ENCODE peak calls at places on chromosome 15, in nine cellular contexts. T is AG04450, H is heart left ventricle, D is GM23338, C is A549, Z is dorsolateral prefrontal cortex, W is DND-41, E is HL-60, O is pancreas. U is an unnamed sample.

GRCh38 chr15:73593278-73594074 is 39.7 kb downstream of the NPTN start:
- DNase-seq in T (no peak), H (peak), D (no peak), C (no peak), Z (no peak), W (no peak), E (no peak), O (peak), U (no peak)

GRCh38 chr15:45319472-45320214 is 58.7 kb downstream of the GATM start:
- DNase-seq in T (no peak), H (no peak), D (no peak), C (no peak), Z (no peak), W (no peak), E (no peak), O (no peak), U (no peak)

GRCh38 chr15:69324565-69324964 is 25.9 kb downstream of the PAQR5 start:
- DNase-seq in T (no peak), H (no peak), D (no peak), C (no peak), Z (no peak), W (no peak), E (no peak), O (no peak), U (no peak)

GRCh38 chr15:91929509-91929908 is 76.0 kb downstream of the SLCO3A1 start:
- DNase-seq in T (no peak), H (peak), D (no peak), C (no peak), Z (no peak), W (no peak), E (no peak), O (no peak), U (no peak)

GRCh38 chr15:75697523-75698398 is 14.9 kb downstream of the CSPG4 start:
- DNase-seq in T (no peak), H (no peak), D (no peak), C (no peak), Z (no peak), W (no peak), E (no peak), O (no peak), U (no peak)

GRCh38 chr15:64452988-64453688 is 7.2 kb upstream of the ZNF609 start:
- DNase-seq in T (no peak), H (peak), D (no peak), C (no peak), Z (peak), W (no peak), E (no peak), O (peak), U (no peak)

GRCh38 chr15:85580914-85581313 is 200.5 kb downstream of the AKAP13 start:
- DNase-seq in T (no peak), H (peak), D (no peak), C (peak), Z (no peak), W (no peak), E (no peak), O (peak), U (peak)

GRCh38 chr15:25244731-25245585 is 193.9 kb downstream of the UBE3A start:
- DNase-seq in T (no peak), H (no peak), D (no peak), C (no peak), Z (peak), W (no peak), E (no peak), O (no peak), U (no peak)

GRCh38 chr15:38576261-38576660 is 11.6 kb upstream of the RASGRP1 start:
- DNase-seq in T (no peak), H (no peak), D (no peak), C (no peak), Z (no peak), W (no peak), E (no peak), O (no peak), U (no peak)

GRCh38 chr15:75903331-75904240 is at the start of gene FBXO22:
- DNase-seq in T (peak), H (peak), D (peak), C (peak), Z (peak), W (peak), E (peak), O (peak), U (peak)

GRCh38 chr15:85172846-85173490 is 191.3 kb downstream of the PDE8A start:
- DNase-seq in T (no peak), H (no peak), D (no peak), C (peak), Z (no peak), W (no peak), E (no peak), O (no peak), U (no peak)

GRCh38 chr15:70375006-70375409 is 277.3 kb upstream of the TLE3 start:
- DNase-seq in T (no peak), H (no peak), D (no peak), C (peak), Z (no peak), W (no peak), E (no peak), O (no peak), U (no peak)

GRCh38 chr15:76898102-76898501 is 7.0 kb downstream of the SCAPER start:
- DNase-seq in T (no peak), H (no peak), D (no peak), C (no peak), Z (no peak), W (no peak), E (no peak), O (no peak), U (no peak)

GRCh38 chr15:101489236-101489632 is 273 bp downstream of the PCSK6 start:
- DNase-seq in T (no peak), H (peak), D (peak), C (peak), Z (no peak), W (no peak), E (peak), O (peak), U (no peak)

GRCh38 chr15:51335538-51335961 is 2.8 kb downstream of the CYP19A1 start:
- DNase-seq in T (no peak), H (no peak), D (no peak), C (no peak), Z (no peak), W (no peak), E (no peak), O (no peak), U (no peak)

GRCh38 chr15:36635681-36636080 is 56.3 kb downstream of the CDIN1 start:
- DNase-seq in T (no peak), H (no peak), D (no peak), C (no peak), Z (no peak), W (no peak), E (no peak), O (no peak), U (no peak)

GRCh38 chr15:26260517-26261133 is 397.5 kb upstream of the ATP10A start:
- DNase-seq in T (no peak), H (no peak), D (peak), C (peak), Z (peak), W (peak), E (peak), O (peak), U (no peak)

GRCh38 chr15:62935300-62936081 is 107.1 kb upstream of the TPM1 start:
- DNase-seq in T (no peak), H (no peak), D (no peak), C (no peak), Z (no peak), W (no peak), E (no peak), O (no peak), U (no peak)

GRCh38 chr15:28983432-28984311 is 97.9 kb downstream of the APBA2 start:
- DNase-seq in T (no peak), H (no peak), D (peak), C (no peak), Z (no peak), W (no peak), E (no peak), O (no peak), U (no peak)

GRCh38 chr15:87033056-87033455 is 953.4 kb downstream of the AGBL1 start:
- DNase-seq in T (no peak), H (no peak), D (no peak), C (peak), Z (no peak), W (no peak), E (no peak), O (no peak), U (no peak)

GRCh38 chr15:56208185-56208584 is 35.5 kb downstream of the RFX7 start:
- DNase-seq in T (no peak), H (no peak), D (no peak), C (no peak), Z (no peak), W (no peak), E (no peak), O (no peak), U (no peak)

GRCh38 chr15:34070003-34070402 is 31.0 kb upstream of the AVEN start:
- DNase-seq in T (no peak), H (no peak), D (no peak), C (peak), Z (no peak), W (no peak), E (no peak), O (no peak), U (no peak)

GRCh38 chr15:72271221-72271620 is 1.1 kb downstream of the PARP6 start:
- DNase-seq in T (no peak), H (no peak), D (no peak), C (no peak), Z (no peak), W (no peak), E (no peak), O (no peak), U (no peak)

DNA sequence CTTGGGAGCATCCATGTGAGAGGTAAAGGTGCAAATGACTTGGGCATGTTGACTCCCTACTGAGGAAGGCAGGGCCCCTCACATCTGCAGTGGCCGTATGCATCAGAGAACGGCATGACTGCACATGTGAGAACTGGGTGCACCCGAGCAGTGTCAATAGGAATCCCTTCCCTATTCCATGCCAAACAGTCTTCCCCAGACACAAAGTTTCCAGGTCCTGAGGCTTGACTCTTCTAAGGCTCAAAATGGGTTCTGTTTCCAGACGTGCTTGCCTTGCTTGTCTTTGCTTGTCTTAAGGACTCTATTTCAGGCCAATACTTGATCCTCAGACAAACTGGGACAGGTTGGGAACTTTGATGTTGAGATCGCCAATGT is 20.5 kb upstream of the ANPEP start:
- DNase-seq in T (no peak), H (no peak), D (no peak), C (no peak), Z (no peak), W (no peak), E (no peak), O (no peak), U (no peak)
- H3K27ac ChIP-seq in T (no peak), H (no peak), D (no peak), C (no peak), Z (no peak), W (no peak), E (no peak), O (no peak), U (no peak)

GRCh38 chr15:65595960-65596359 is 15.0 kb downstream of the INTS14 start:
- DNase-seq in T (no peak), H (no peak), D (peak), C (peak), Z (peak), W (no peak), E (no peak), O (no peak), U (no peak)
- TF ChIP-seq CTCF in T (peak), H (no peak), D (peak), C (peak), Z (peak), W (peak), E (no peak), O (no peak), U (no peak)

GRCh38 chr15:80667895-80668430 is 27.1 kb upstream of the ABHD17C start:
- DNase-seq in T (no peak), H (no peak), D (no peak), C (no peak), Z (no peak), W (no peak), E (no peak), O (no peak), U (no peak)
- H3K27ac ChIP-seq in T (no peak), H (no peak), D (no peak), C (no peak), Z (no peak), W (no peak), E (no peak), O (no peak), U (no peak)

DNA sequence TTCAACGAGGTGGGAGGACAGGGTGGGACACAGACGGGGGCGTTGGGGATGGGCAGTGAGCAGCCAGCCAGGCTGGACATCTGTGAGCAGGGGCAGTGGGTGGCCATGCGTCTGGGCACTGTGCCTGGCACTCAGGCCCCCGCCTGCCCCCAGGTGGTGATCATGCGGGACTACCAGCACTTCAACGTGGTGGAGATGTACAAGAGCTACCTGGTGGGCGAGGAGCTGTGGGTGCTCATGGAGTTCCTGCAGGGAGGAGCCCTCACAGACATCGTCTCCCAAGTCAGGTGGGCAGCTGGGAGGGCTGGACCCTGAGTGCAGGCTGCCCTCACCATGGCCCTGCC is 10.2 kb downstream of the ANKRD63 start:
- DNase-seq in T (no peak), H (no peak), D (no peak), C (peak), Z (no peak), W (no peak), E (no peak), O (no peak), U (no peak)
- TF ChIP-seq CTCF in T (peak), H (no peak), D (peak), C (peak), Z (no peak), W (peak), E (no peak), O (no peak), U (no peak)

U was measured in CD4-positive, alpha-beta T cell.